ENCODE peak calls at places on chromosomes 4 and X, in six cellular contexts. Z is adrenal gland; M is AG04450; L is CD8-positive, alpha-beta T cell; P is psoas muscle; J is fibroblast of lung. S is an unnamed sample.

GRCh38 chr4:154292589-154292988 is 199.0 kb downstream of the DCHS2 start:
- DNase-seq in Z (no peak), M (no peak), L (no peak), P (no peak), J (no peak), S (no peak)

GRCh38 chr4:38004887-38005286 is 44.7 kb downstream of the PTTG2 start:
- DNase-seq in Z (no peak), M (no peak), L (no peak), P (no peak), J (no peak), S (no peak)

GRCh38 chr4:52035190-52035589 is 2.9 kb downstream of the SGCB start:
- DNase-seq in Z (no peak), M (no peak), L (no peak), P (no peak), J (no peak), S (no peak)

GRCh38 chr4:39855909-39856512 is 121.7 kb downstream of the PDS5A start:
- DNase-seq in Z (no peak), M (no peak), L (no peak), P (no peak), J (peak; percentile 37), S (no peak)

GRCh38 chr4:65635051-65635821 is 35.1 kb downstream of the EPHA5 start:
- DNase-seq in Z (no peak), M (no peak), L (no peak), P (no peak), J (peak; percentile 16), S (no peak)

GRCh38 chr4:46254788-46255187 is 130.9 kb upstream of the GABRG1 start:
- DNase-seq in Z (no peak), M (no peak), L (no peak), P (no peak), J (peak; percentile 38), S (no peak)

GRCh38 chr4:81963005-81963404 is 410.8 kb downstream of the HNRNPD start:
- DNase-seq in Z (no peak), M (no peak), L (no peak), P (no peak), J (no peak), S (no peak)

GRCh38 chrX:118360429-118361125 is 14.7 kb downstream of the WDR44 start:
- DNase-seq in Z (no peak), M (no peak), L (no peak), P (no peak), J (peak; percentile 65), S (no peak)

GRCh38 chr4:56296449-56296990 is 90.8 kb downstream of the AASDH start:
- DNase-seq in Z (no peak), M (no peak), L (no peak), P (no peak), J (no peak), S (no peak)

GRCh38 chr4:15930314-15930713 is 8.2 kb downstream of the FGFBP1 start:
- DNase-seq in Z (no peak), M (no peak), L (no peak), P (peak; percentile 27), J (no peak), S (no peak)

GRCh38 chr4:66376921-66377320 is 706.6 kb upstream of the EPHA5 start:
- DNase-seq in Z (no peak), M (no peak), L (no peak), P (no peak), J (no peak), S (no peak)

GRCh38 chr4:39319678-39320077 is 46.5 kb downstream of the RFC1 start:
- DNase-seq in Z (no peak), M (peak; percentile 63), L (no peak), P (no peak), J (peak; percentile 97), S (no peak)

GRCh38 chr4:46484881-46485280 is 95.0 kb upstream of the GABRA2 start:
- DNase-seq in Z (no peak), M (no peak), L (no peak), P (no peak), J (peak; percentile 3), S (no peak)

GRCh38 chr4:41647368-41647767 is 101.2 kb downstream of the PHOX2B start:
- DNase-seq in Z (no peak), M (no peak), L (no peak), P (no peak), J (no peak), S (no peak)

GRCh38 chr4:41644915-41645295 is 103.6 kb downstream of the PHOX2B start:
- DNase-seq in Z (no peak), M (no peak), L (no peak), P (no peak), J (no peak), S (no peak)

GRCh38 chr4:41646862-41647261 is 101.7 kb downstream of the PHOX2B start:
- DNase-seq in Z (no peak), M (no peak), L (no peak), P (no peak), J (no peak), S (no peak)

GRCh38 chr4:41645716-41646115 is 102.8 kb downstream of the PHOX2B start:
- DNase-seq in Z (no peak), M (no peak), L (no peak), P (no peak), J (no peak), S (no peak)

DNA sequence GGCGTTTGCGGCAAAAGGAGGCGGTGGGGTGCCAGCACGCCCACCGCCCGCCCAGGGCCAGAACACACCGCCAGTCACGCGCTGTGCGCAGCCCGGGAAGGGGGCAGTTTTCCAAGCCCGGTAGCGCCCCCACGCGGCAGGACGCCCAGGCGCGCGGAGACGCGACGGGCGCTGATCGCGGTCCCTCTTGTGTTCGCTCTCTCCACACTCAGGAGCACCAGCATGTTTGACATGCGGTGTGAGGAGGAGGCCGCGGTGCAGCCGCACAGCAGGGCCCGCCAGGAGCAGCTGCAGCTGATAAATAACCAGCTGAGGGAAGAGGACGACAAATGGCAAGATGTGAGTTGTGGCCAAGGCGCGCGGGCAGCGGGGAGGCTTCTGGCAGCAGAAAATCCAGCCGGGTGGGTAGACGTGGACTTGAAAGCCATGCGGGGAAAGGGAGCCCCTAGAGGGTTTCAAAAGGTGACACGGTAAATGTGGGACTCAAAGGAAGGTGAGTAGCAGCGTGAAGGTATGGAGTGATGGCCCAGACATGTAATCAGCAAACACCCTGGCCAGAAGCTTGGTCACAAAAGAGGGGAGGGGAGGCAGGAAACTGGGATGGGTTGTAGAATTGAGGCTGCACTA is 104.1 kb downstream of the PHOX2B start:
- DNase-seq in Z (peak; percentile 81), M (no peak), L (no peak), P (peak; percentile 77), J (peak; percentile 57), S (peak; percentile 78)
- TF ChIP-seq CTCF in Z (peak; percentile 85), M (peak; percentile 57), L (no peak), P (peak; percentile 86), J (peak; percentile 83), S (peak; percentile 90)

GRCh38 chrX:63918611-63919010 is 133.6 kb upstream of the ARHGEF9 start:
- DNase-seq in Z (no peak), M (no peak), L (no peak), P (no peak), J (no peak), S (no peak)
- TF ChIP-seq CTCF in Z (no peak), M (no peak), L (no peak), P (no peak), J (no peak), S (no peak)

GRCh38 chr4:157043131-157043530 is 32.8 kb upstream of the GLRB start:
- DNase-seq in Z (no peak), M (peak; percentile 6), L (no peak), P (no peak), J (peak; percentile 60), S (no peak)
- TF ChIP-seq CTCF in Z (no peak), M (peak; percentile 44), L (no peak), P (no peak), J (peak; percentile 47), S (no peak)

DNA sequence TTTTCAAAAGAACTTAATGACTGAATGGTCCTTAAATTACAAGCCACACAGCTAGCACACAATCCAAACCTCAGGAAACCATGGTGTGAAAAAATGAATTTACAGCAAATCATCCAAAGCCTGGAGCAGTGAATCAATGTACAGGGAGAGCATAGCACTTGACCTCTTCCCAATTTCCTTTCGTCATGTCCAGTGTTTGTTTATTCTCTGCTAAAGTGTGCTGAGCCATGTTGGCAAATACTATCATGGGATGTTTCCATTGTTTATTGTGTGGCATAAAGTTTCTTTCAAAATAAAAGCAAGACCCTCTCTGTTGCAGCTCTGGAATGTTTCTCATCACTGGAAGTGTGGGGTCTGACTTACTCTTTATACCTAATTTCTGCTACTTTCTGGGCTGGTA is 25.4 kb upstream of the FAM47B start:
- DNase-seq in Z (no peak), M (no peak), L (no peak), P (no peak), J (no peak), S (no peak)
- TF ChIP-seq CTCF in Z (no peak), M (no peak), L (no peak), P (no peak), J (no peak), S (no peak)

GRCh38 chr4:60962286-60962685 is 237.8 kb upstream of the ADGRL3 start:
- DNase-seq in Z (no peak), M (no peak), L (no peak), P (no peak), J (no peak), S (no peak)
- TF ChIP-seq CTCF in Z (no peak), M (peak; percentile 40), L (no peak), P (no peak), J (peak; percentile 33), S (no peak)

DNA sequence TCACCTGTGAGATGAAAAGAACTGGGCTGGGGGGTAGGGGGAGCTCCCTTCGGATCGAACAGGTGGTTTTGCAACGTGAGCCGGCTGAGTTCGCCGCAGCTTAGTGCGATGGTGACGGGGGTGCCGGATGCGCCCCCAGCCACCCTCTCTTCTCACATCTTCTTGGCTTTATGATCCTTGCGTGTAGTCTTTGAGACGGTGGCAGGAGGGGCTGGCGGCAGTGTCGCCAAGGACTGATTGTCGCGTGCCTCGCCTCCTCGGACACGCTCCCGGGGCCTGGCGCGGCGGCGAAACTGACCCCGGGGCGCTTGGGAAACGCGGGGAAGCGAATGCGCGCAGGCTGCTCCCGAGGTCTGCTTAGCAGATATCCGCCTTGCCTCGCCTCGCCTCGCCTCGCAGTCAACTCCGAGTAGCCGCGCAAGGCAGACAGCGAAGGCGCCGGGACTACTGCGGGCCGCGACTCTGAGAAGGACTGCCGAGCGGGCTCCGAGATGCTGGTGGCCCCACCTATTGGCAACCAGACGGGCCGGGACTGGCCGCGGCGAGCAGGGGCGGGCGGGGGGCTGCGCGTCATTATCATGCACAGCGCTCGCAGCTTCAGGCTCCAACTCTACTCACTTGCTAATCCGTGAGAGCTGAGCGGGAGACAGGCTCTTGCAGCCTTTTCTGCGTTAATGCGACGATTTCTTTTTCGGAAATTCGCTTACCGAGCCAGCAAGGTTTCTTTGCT is 1.5 kb downstream of the GRID2 start:
- DNase-seq in Z (no peak), M (no peak), L (no peak), P (peak; percentile 13), J (peak; percentile 72), S (peak; percentile 52)
- TF ChIP-seq CTCF in Z (no peak), M (no peak), L (no peak), P (no peak), J (no peak), S (no peak)

DNA sequence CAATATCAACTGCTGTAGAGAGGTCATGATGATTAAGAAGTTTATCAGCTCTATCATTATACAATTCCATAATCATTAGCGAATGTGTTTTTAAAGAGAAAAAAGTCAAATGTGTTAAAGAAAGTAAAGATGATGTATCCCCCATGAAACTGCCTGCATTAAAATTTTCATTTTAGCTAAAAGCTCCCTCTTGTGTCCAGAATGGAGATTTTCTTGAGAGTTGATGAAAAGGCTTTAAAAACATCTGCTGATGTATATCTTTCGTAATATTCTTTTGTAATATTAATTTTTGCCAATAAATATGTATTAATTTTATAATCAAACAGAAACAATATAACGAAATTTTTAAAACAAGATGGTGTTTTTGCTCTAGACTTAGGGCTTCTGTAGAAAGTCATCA is 52.1 kb upstream of the LHFPL1 start:
- DNase-seq in Z (no peak), M (no peak), L (no peak), P (no peak), J (no peak), S (no peak)
- TF ChIP-seq CTCF in Z (peak; percentile 10), M (peak; percentile 31), L (peak; percentile 42), P (peak; percentile 13), J (peak; percentile 15), S (no peak)

GRCh38 chrX:34918856-34919255 is 23.7 kb upstream of the FAM47B start:
- DNase-seq in Z (peak; percentile 28), M (peak; percentile 30), L (no peak), P (no peak), J (peak; percentile 57), S (no peak)
- TF ChIP-seq CTCF in Z (peak; percentile 7), M (peak; percentile 61), L (no peak), P (peak; percentile 21), J (peak; percentile 53), S (peak; percentile 19)

S was measured in lower lobe of right lung.